ENCODE peak calls at places on chromosome 1, in six cellular contexts. One of them, this sample, is unnamed.

GRCh38 chr1:17979815-17980214 is 127.8 kb upstream of the IGSF21 start:
- DNase-seq in sigmoid colon: no peak
- DNase-seq in A549: no peak
- DNase-seq in HepG2: no peak
- DNase-seq in K562: peak
- DNase-seq in esophagus muscularis mucosa: no peak
- DNase-seq in this sample: no peak

GRCh38 chr1:228841632-228842031 is 106.4 kb downstream of the RHOU start:
- DNase-seq in sigmoid colon: no peak
- DNase-seq in A549: no peak
- DNase-seq in HepG2: no peak
- DNase-seq in K562: no peak
- DNase-seq in esophagus muscularis mucosa: no peak
- DNase-seq in this sample: no peak

GRCh38 chr1:2840036-2840809 is 38.7 kb upstream of the TTC34 start:
- DNase-seq in sigmoid colon: no peak
- DNase-seq in A549: no peak
- DNase-seq in HepG2: no peak
- DNase-seq in K562: peak
- DNase-seq in esophagus muscularis mucosa: no peak
- DNase-seq in this sample: no peak

GRCh38 chr1:152743371-152744145 is 14.3 kb upstream of the KPRP start:
- DNase-seq in sigmoid colon: no peak
- DNase-seq in A549: peak
- DNase-seq in HepG2: no peak
- DNase-seq in K562: no peak
- DNase-seq in esophagus muscularis mucosa: no peak
- DNase-seq in this sample: no peak

GRCh38 chr1:212595787-212596714 is 12.5 kb upstream of the ATF3 start:
- DNase-seq in sigmoid colon: no peak
- DNase-seq in A549: peak
- DNase-seq in HepG2: peak
- DNase-seq in K562: peak
- DNase-seq in esophagus muscularis mucosa: peak
- DNase-seq in this sample: peak

GRCh38 chr1:34419662-34420061 is 243.0 kb downstream of the C1orf94 start:
- DNase-seq in sigmoid colon: no peak
- DNase-seq in A549: no peak
- DNase-seq in HepG2: no peak
- DNase-seq in K562: no peak
- DNase-seq in esophagus muscularis mucosa: no peak
- DNase-seq in this sample: no peak

GRCh38 chr1:147683163-147683763 is 12.9 kb upstream of the ACP6 start:
- DNase-seq in sigmoid colon: no peak
- DNase-seq in A549: no peak
- DNase-seq in HepG2: no peak
- DNase-seq in K562: no peak
- DNase-seq in esophagus muscularis mucosa: no peak
- DNase-seq in this sample: no peak

GRCh38 chr1:198212126-198212525 is 55.3 kb downstream of the NEK7 start:
- DNase-seq in sigmoid colon: no peak
- DNase-seq in A549: no peak
- DNase-seq in HepG2: no peak
- DNase-seq in K562: no peak
- DNase-seq in esophagus muscularis mucosa: no peak
- DNase-seq in this sample: no peak

GRCh38 chr1:46077669-46078068 is 54.8 kb downstream of the PIK3R3 start:
- DNase-seq in sigmoid colon: no peak
- DNase-seq in A549: no peak
- DNase-seq in HepG2: no peak
- DNase-seq in K562: no peak
- DNase-seq in esophagus muscularis mucosa: no peak
- DNase-seq in this sample: no peak

GRCh38 chr1:218865591-218865990 is 308.1 kb upstream of the LYPLAL1 start:
- DNase-seq in sigmoid colon: no peak
- DNase-seq in A549: peak
- DNase-seq in HepG2: no peak
- DNase-seq in K562: no peak
- DNase-seq in esophagus muscularis mucosa: no peak
- DNase-seq in this sample: no peak

GRCh38 chr1:69824932-69825331 is 257.2 kb downstream of the LRRC7 start:
- DNase-seq in sigmoid colon: no peak
- DNase-seq in A549: no peak
- DNase-seq in HepG2: no peak
- DNase-seq in K562: no peak
- DNase-seq in esophagus muscularis mucosa: no peak
- DNase-seq in this sample: no peak

GRCh38 chr1:12173631-12174121 is 6.9 kb downstream of the TNFRSF1B start:
- DNase-seq in sigmoid colon: no peak
- DNase-seq in A549: no peak
- DNase-seq in HepG2: no peak
- DNase-seq in K562: peak
- DNase-seq in esophagus muscularis mucosa: no peak
- DNase-seq in this sample: peak

GRCh38 chr1:112927462-112927971 is 28.5 kb downstream of the SLC16A1 start:
- DNase-seq in sigmoid colon: no peak
- DNase-seq in A549: no peak
- DNase-seq in HepG2: no peak
- DNase-seq in K562: no peak
- DNase-seq in esophagus muscularis mucosa: no peak
- DNase-seq in this sample: no peak

GRCh38 chr1:8382608-8383525 is 65.0 kb downstream of the SLC45A1 start:
- DNase-seq in sigmoid colon: no peak
- DNase-seq in A549: no peak
- DNase-seq in HepG2: no peak
- DNase-seq in K562: no peak
- DNase-seq in esophagus muscularis mucosa: no peak
- DNase-seq in this sample: no peak

GRCh38 chr1:171985639-171986038 is 144.3 kb downstream of the DNM3 start:
- DNase-seq in sigmoid colon: no peak
- DNase-seq in A549: peak
- DNase-seq in HepG2: no peak
- DNase-seq in K562: peak
- DNase-seq in esophagus muscularis mucosa: no peak
- DNase-seq in this sample: no peak

GRCh38 chr1:23108918-23109533 is 59.6 kb downstream of the LUZP1 start:
- DNase-seq in sigmoid colon: no peak
- DNase-seq in A549: no peak
- DNase-seq in HepG2: peak
- DNase-seq in K562: no peak
- DNase-seq in esophagus muscularis mucosa: no peak
- DNase-seq in this sample: no peak

GRCh38 chr1:154943649-154944421 is 7.3 kb upstream of the PMVK start:
- DNase-seq in sigmoid colon: no peak
- DNase-seq in A549: peak
- DNase-seq in HepG2: no peak
- DNase-seq in K562: peak
- DNase-seq in esophagus muscularis mucosa: no peak
- DNase-seq in this sample: peak

GRCh38 chr1:234696148-234696576 is 86.2 kb upstream of the IRF2BP2 start:
- DNase-seq in sigmoid colon: no peak
- DNase-seq in A549: no peak
- DNase-seq in HepG2: no peak
- DNase-seq in K562: no peak
- DNase-seq in esophagus muscularis mucosa: no peak
- DNase-seq in this sample: no peak

DNA sequence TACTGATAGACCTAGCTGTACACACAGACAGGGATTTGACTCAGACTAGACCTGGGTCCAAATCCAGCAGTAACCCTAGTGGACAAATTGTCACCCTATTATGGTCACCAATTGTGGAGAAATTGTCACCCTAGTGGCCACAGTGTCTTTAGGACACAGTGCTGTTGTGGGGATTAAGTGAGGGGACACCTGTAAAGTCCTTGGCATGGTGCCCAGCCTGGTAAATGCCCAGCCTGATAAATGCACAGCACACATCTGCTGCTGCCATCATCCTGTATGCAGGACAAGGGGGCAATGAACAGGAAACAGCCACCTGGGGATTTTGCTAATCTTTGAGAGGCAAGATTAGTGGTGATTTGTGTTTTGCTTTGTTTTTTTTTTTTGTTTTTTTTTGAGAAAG is 2.3 kb downstream of the TMEM61 start:
- DNase-seq in sigmoid colon: no peak
- DNase-seq in A549: no peak
- DNase-seq in HepG2: peak
- DNase-seq in K562: no peak
- DNase-seq in esophagus muscularis mucosa: no peak
- DNase-seq in this sample: no peak
- TF ChIP-seq CTCF in sigmoid colon: no peak
- TF ChIP-seq CTCF in A549: no peak
- TF ChIP-seq CTCF in HepG2: no peak
- TF ChIP-seq CTCF in K562: peak
- TF ChIP-seq CTCF in esophagus muscularis mucosa: no peak
- TF ChIP-seq CTCF in this sample: no peak

GRCh38 chr1:24795236-24795635 is 50.0 kb downstream of the CLIC4 start:
- DNase-seq in sigmoid colon: no peak
- DNase-seq in A549: no peak
- DNase-seq in HepG2: no peak
- DNase-seq in K562: no peak
- DNase-seq in esophagus muscularis mucosa: no peak
- DNase-seq in this sample: no peak

GRCh38 chr1:24796524-24796923 is 51.3 kb downstream of the CLIC4 start:
- DNase-seq in sigmoid colon: no peak
- DNase-seq in A549: no peak
- DNase-seq in HepG2: no peak
- DNase-seq in K562: no peak
- DNase-seq in esophagus muscularis mucosa: no peak
- DNase-seq in this sample: no peak

GRCh38 chr1:24790490-24790889 is 45.2 kb downstream of the CLIC4 start:
- DNase-seq in sigmoid colon: no peak
- DNase-seq in A549: no peak
- DNase-seq in HepG2: no peak
- DNase-seq in K562: no peak
- DNase-seq in esophagus muscularis mucosa: no peak
- DNase-seq in this sample: no peak

GRCh38 chr1:24793762-24794161 is 48.5 kb downstream of the CLIC4 start:
- DNase-seq in sigmoid colon: no peak
- DNase-seq in A549: peak
- DNase-seq in HepG2: no peak
- DNase-seq in K562: no peak
- DNase-seq in esophagus muscularis mucosa: no peak
- DNase-seq in this sample: no peak
- TF ChIP-seq EP300 in sigmoid colon: peak
- TF ChIP-seq EP300 in A549: no peak
- TF ChIP-seq EP300 in HepG2: no peak
- TF ChIP-seq EP300 in K562: no peak
- TF ChIP-seq EP300 in esophagus muscularis mucosa: peak
- TF ChIP-seq EP300 in this sample: peak

GRCh38 chr1:68231627-68232303 is 558 bp downstream of the WLS start:
- DNase-seq in sigmoid colon: peak
- DNase-seq in A549: peak
- DNase-seq in HepG2: no peak
- DNase-seq in K562: no peak
- DNase-seq in esophagus muscularis mucosa: peak
- DNase-seq in this sample: peak

GRCh38 chr1:68230901-68231626 is 1.3 kb downstream of the WLS start:
- DNase-seq in sigmoid colon: peak
- DNase-seq in A549: no peak
- DNase-seq in HepG2: no peak
- DNase-seq in K562: no peak
- DNase-seq in esophagus muscularis mucosa: no peak
- DNase-seq in this sample: peak

GRCh38 chr1:68234094-68234493 is 1.8 kb upstream of the WLS start:
- DNase-seq in sigmoid colon: no peak
- DNase-seq in A549: no peak
- DNase-seq in HepG2: no peak
- DNase-seq in K562: no peak
- DNase-seq in esophagus muscularis mucosa: no peak
- DNase-seq in this sample: no peak

GRCh38 chr1:68233202-68233601 is 879 bp upstream of the WLS start:
- DNase-seq in sigmoid colon: no peak
- DNase-seq in A549: no peak
- DNase-seq in HepG2: no peak
- DNase-seq in K562: no peak
- DNase-seq in esophagus muscularis mucosa: no peak
- DNase-seq in this sample: no peak

DNA sequence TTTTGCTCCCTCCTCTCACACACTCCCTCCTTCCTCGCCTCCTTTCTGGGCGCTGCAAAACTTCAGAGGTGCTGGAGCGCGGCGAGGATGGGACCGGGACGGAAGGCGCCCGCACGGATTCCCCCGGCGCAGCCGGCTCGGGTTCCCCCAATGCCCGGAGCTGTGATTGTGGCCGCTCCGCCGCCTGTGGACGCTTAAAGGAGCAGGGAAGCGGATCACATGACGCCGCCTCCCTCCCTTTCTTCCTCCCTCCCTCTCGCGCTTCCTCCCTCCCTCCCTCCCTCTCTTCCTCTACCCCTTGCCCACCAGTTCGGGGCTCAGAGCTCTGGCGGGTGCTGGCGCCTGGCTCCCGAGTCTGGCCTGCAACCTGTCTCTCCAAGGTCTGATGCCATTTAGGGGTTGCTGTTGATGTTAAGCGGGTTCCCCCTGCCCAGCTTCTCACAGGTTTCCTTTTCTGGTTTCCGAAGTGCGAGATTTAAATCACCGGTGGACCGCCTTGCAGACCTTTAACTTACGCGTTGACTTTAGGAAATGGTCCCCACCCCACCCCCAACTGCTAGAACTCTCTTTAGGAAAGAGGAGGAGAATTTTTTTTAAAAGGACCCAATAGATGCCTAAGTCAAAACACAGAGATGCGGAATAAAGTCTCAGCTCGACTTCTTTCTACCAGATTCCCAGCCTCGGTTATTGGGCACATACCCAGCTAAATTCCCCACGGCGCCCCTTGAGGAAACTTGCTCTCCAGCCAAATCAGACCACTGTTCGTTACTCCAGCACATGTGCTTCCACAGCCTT is at the start of gene WLS:
- DNase-seq in sigmoid colon: peak
- DNase-seq in A549: peak
- DNase-seq in HepG2: no peak
- DNase-seq in K562: no peak
- DNase-seq in esophagus muscularis mucosa: peak
- DNase-seq in this sample: peak
- TF ChIP-seq CTCF in sigmoid colon: peak
- TF ChIP-seq CTCF in A549: no peak
- TF ChIP-seq CTCF in HepG2: no peak
- TF ChIP-seq CTCF in K562: no peak
- TF ChIP-seq CTCF in esophagus muscularis mucosa: no peak
- TF ChIP-seq CTCF in this sample: peak

GRCh38 chr1:162252209-162252608 is 124.4 kb downstream of the SPATA46 start:
- DNase-seq in sigmoid colon: no peak
- DNase-seq in A549: no peak
- DNase-seq in HepG2: no peak
- DNase-seq in K562: no peak
- DNase-seq in esophagus muscularis mucosa: no peak
- DNase-seq in this sample: no peak

GRCh38 chr1:162250004-162250730 is 126.5 kb downstream of the SPATA46 start:
- DNase-seq in sigmoid colon: no peak
- DNase-seq in A549: no peak
- DNase-seq in HepG2: no peak
- DNase-seq in K562: no peak
- DNase-seq in esophagus muscularis mucosa: no peak
- DNase-seq in this sample: no peak

GRCh38 chr1:162256287-162256686 is 120.4 kb downstream of the SPATA46 start:
- DNase-seq in sigmoid colon: no peak
- DNase-seq in A549: no peak
- DNase-seq in HepG2: peak
- DNase-seq in K562: no peak
- DNase-seq in esophagus muscularis mucosa: no peak
- DNase-seq in this sample: no peak

GRCh38 chr1:162251102-162251501 is 125.6 kb downstream of the SPATA46 start:
- DNase-seq in sigmoid colon: no peak
- DNase-seq in A549: no peak
- DNase-seq in HepG2: peak
- DNase-seq in K562: no peak
- DNase-seq in esophagus muscularis mucosa: no peak
- DNase-seq in this sample: no peak

GRCh38 chr1:162253790-162254189 is 122.9 kb downstream of the SPATA46 start:
- DNase-seq in sigmoid colon: no peak
- DNase-seq in A549: no peak
- DNase-seq in HepG2: no peak
- DNase-seq in K562: no peak
- DNase-seq in esophagus muscularis mucosa: no peak
- DNase-seq in this sample: no peak
- TF ChIP-seq EP300 in sigmoid colon: no peak
- TF ChIP-seq EP300 in A549: no peak
- TF ChIP-seq EP300 in HepG2: no peak
- TF ChIP-seq EP300 in K562: no peak
- TF ChIP-seq EP300 in esophagus muscularis mucosa: no peak
- TF ChIP-seq EP300 in this sample: no peak